ENCODE peak calls at places on chromosome 6, in four cellular contexts. K is progenitor cell of endocrine pancreas; Y is CD4-positive, alpha-beta T cell; C is lower lobe of right lung. Z is an unnamed sample.

GRCh38 chr6:5173862-5174643 is 86.7 kb downstream of the LYRM4 start:
- DNase-seq in C (no peak), Y (peak; percentile 20), K (no peak), Z (no peak)

GRCh38 chr6:146650799-146651481 is 52.2 kb downstream of the ADGB start:
- DNase-seq in K (no peak), Y (no peak), C (no peak), Z (no peak)

GRCh38 chr6:32046450-32047083 is 8.4 kb downstream of the CYP21A2 start:
- DNase-seq in C (no peak), K (no peak), Y (no peak), Z (no peak)

GRCh38 chr6:110270166-110270565 is 88.0 kb downstream of the METTL24 start:
- DNase-seq in Y (no peak), C (no peak), K (no peak), Z (no peak)

GRCh38 chr6:26536571-26537159 is 1.5 kb upstream of the HMGN4 start:
- DNase-seq in Y (no peak), C (no peak), K (no peak), Z (no peak)

GRCh38 chr6:33324139-33324538 is 6.6 kb upstream of the ZBTB22 start:
- DNase-seq in Y (no peak), K (no peak), C (no peak), Z (no peak)

GRCh38 chr6:32840604-32841246 is 2.2 kb upstream of the TAP2 start:
- DNase-seq in Y (no peak), K (no peak), C (no peak), Z (no peak)

GRCh38 chr6:121886223-121886830 is 450.9 kb downstream of the GJA1 start:
- DNase-seq in Y (no peak), C (no peak), K (no peak), Z (no peak)

GRCh38 chr6:7338031-7338430 is 25.0 kb upstream of the SSR1 start:
- DNase-seq in K (no peak), Y (no peak), C (no peak), Z (no peak)

GRCh38 chr6:109186012-109186411 is 90.7 kb downstream of the CEP57L1 start:
- DNase-seq in K (no peak), Y (no peak), C (no peak), Z (no peak)

GRCh38 chr6:163525926-163526325 is 111.4 kb downstream of the QKI start:
- DNase-seq in K (no peak), Y (no peak), C (no peak), Z (no peak)

GRCh38 chr6:139751179-139751578 is 376.7 kb upstream of the CITED2 start:
- DNase-seq in K (no peak), Y (no peak), C (no peak), Z (no peak)

GRCh38 chr6:151379933-151380847 is 11.2 kb downstream of the ZBTB2 start:
- DNase-seq in Y (no peak), C (no peak), K (no peak), Z (no peak)

GRCh38 chr6:80457044-80457933 is 350.8 kb downstream of the BCKDHB start:
- DNase-seq in K (no peak), Y (no peak), C (peak; percentile 46), Z (no peak)

GRCh38 chr6:127022297-127022696 is 96.2 kb upstream of the RSPO3 start:
- DNase-seq in C (peak; percentile 53), Y (no peak), K (no peak), Z (peak; percentile 56)

GRCh38 chr6:37244430-37245310 is 12.9 kb upstream of the TBC1D22B start:
- DNase-seq in K (no peak), Y (no peak), C (peak; percentile 72), Z (peak; percentile 70)

GRCh38 chr6:39684790-39685485 is 40.3 kb downstream of the KIF6 start:
- DNase-seq in C (no peak), Y (no peak), K (no peak), Z (no peak)

GRCh38 chr6:122180132-122180531 is 219.3 kb upstream of the HSF2 start:
- DNase-seq in K (no peak), Y (no peak), C (no peak), Z (no peak)

GRCh38 chr6:9502991-9503761 is 911.7 kb downstream of the TFAP2A start:
- DNase-seq in C (no peak), K (no peak), Y (no peak), Z (no peak)

GRCh38 chr6:161830866-161831600 is 557.2 kb upstream of the AGPAT4 start:
- DNase-seq in Y (no peak), C (no peak), K (no peak), Z (no peak)

GRCh38 chr6:27505209-27506027 is 32.5 kb upstream of the ZNF184 start:
- DNase-seq in Y (peak; percentile 52), C (no peak), K (no peak), Z (no peak)

GRCh38 chr6:84910881-84911607 is 146.6 kb upstream of the TBX18 start:
- DNase-seq in Y (no peak), K (no peak), C (no peak), Z (no peak)

GRCh38 chr6:8194499-8194898 is 92.2 kb upstream of the EEF1E1 start:
- DNase-seq in Y (no peak), K (no peak), C (no peak), Z (no peak)

GRCh38 chr6:152462716-152463115 is 174.4 kb downstream of the SYNE1 start:
- DNase-seq in K (no peak), C (no peak), Y (no peak), Z (no peak)

GRCh38 chr6:89161326-89162046 is 15.6 kb downstream of the PM20D2 start:
- DNase-seq in K (no peak), C (no peak), Y (no peak), Z (no peak)

GRCh38 chr6:18432180-18432579 is 45.0 kb downstream of the RNF144B start:
- DNase-seq in Y (no peak), C (no peak), K (no peak), Z (no peak)

GRCh38 chr6:42694586-42694985 is 27.8 kb downstream of the PRPH2 start:
- DNase-seq in C (no peak), K (no peak), Y (no peak), Z (no peak)

GRCh38 chr6:164856138-164856537 is 453.3 kb downstream of the C6orf118 start:
- DNase-seq in K (no peak), C (no peak), Y (no peak), Z (no peak)

GRCh38 chr6:56794421-56794820 is 151.7 kb upstream of the DST start:
- DNase-seq in C (no peak), Y (no peak), K (no peak), Z (no peak)

DNA sequence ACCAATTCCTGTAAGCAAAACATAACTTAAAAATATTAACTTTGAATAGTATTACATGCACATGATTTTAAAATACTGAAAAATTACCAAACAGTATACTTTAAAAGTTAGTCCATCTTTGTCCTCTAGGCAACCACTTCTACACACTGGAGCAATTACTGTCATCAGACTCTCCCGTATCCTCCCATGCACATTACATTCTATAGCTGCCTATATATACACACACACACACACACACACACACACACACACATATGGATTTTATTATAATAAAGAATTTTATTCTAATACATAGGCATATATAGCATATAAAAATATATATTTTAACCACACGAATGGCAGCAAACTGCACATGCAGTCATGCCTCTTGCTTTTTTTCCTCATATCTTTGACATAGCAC is 8.2 kb downstream of the REV3L start:
- DNase-seq in Y (no peak), K (no peak), C (no peak), Z (no peak)
- TF ChIP-seq CTCF in Y (no peak), K (no peak), C (no peak), Z (no peak)

GRCh38 chr6:24522821-24523175 is 28.0 kb downstream of the ALDH5A1 start:
- DNase-seq in C (no peak), Y (no peak), K (no peak), Z (no peak)

GRCh38 chr6:24522090-24522820 is 27.5 kb downstream of the ALDH5A1 start:
- DNase-seq in K (no peak), C (no peak), Y (no peak), Z (no peak)

GRCh38 chr6:24517659-24518538 is 23.1 kb downstream of the ALDH5A1 start:
- DNase-seq in K (no peak), C (no peak), Y (no peak), Z (no peak)

GRCh38 chr6:24524329-24524728 is 29.6 kb downstream of the ALDH5A1 start:
- DNase-seq in C (no peak), Y (no peak), K (no peak), Z (no peak)

DNA sequence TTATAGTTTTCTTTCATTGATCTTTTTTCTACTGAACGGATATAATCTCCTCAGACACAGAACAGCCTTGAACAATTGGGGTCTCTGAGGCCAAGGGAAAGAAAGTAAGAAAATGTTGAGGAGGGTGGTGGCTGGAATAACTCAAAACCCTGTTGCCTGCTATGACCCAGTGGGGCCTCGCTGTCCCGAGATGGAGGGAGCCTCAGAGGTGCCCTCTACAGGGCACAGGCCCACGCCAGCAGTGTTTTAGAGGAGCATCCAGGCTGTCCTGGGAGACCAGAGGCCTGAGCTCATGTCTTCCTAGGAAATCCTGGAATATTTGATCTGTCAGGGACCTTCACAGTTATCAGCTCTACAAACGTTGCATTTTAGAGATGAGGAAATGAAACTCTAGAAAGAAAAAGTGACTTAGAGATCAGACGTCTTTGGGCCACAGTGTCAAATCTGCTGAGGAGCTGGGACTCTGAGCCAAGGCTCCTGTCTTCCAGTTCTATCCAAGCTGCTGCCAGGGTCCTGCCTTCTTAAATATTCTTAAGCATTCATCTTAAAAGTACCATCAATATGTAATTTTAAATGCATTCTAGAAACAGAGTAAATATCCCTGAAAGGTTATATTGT is 26.3 kb downstream of the ALDH5A1 start:
- DNase-seq in C (peak; percentile 69), K (no peak), Y (peak; percentile 19), Z (peak; percentile 77)
- TF ChIP-seq CTCF in C (peak; percentile 66), K (peak; percentile 69), Y (peak; percentile 59), Z (peak; percentile 65)

DNA sequence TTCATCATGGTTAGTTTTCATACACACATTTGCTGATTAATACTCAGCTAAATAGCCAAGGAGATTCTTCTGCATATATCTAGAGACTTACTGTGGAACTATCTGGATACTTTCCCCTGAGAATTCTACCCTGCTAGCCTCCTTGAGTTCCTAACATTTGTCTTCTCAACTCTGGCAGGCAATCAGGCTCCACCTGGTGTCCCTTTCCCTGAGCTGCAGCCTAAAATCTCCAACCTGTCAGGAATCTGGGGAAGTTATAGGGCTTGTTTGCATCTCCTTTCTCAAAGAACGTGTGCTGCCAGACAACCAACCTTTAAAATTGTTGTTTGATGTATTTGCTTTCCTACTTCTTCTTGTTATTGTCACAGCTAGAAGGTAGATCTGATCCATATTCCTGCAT is 73.4 kb downstream of the FUT9 start:
- DNase-seq in Y (no peak), C (no peak), K (peak; percentile 10), Z (no peak)
- TF ChIP-seq CTCF in Y (no peak), C (no peak), K (peak; percentile 64), Z (no peak)

GRCh38 chr6:30844118-30844535 is 40.2 kb upstream of the DDR1 start:
- DNase-seq in K (no peak), C (no peak), Y (no peak), Z (no peak)
- TF ChIP-seq CTCF in K (no peak), C (no peak), Y (no peak), Z (no peak)

GRCh38 chr6:113995632-113996031 is 24.7 kb upstream of the HDAC2 start:
- DNase-seq in K (no peak), Y (no peak), C (peak; percentile 56), Z (no peak)

GRCh38 chr6:113999284-113999683 is 28.3 kb upstream of the HDAC2 start:
- DNase-seq in K (no peak), C (no peak), Y (no peak), Z (no peak)

GRCh38 chr6:113998811-113999210 is 27.9 kb upstream of the HDAC2 start:
- DNase-seq in K (no peak), Y (no peak), C (no peak), Z (no peak)

GRCh38 chr6:113997106-113997505 is 26.2 kb upstream of the HDAC2 start:
- DNase-seq in Y (no peak), C (no peak), K (no peak), Z (no peak)

GRCh38 chr6:113994934-113995342 is 24.0 kb upstream of the HDAC2 start:
- DNase-seq in K (no peak), Y (no peak), C (no peak), Z (no peak)
- TF ChIP-seq CTCF in K (peak; percentile 56), Y (peak; percentile 46), C (peak; percentile 39), Z (peak; percentile 42)